ENCODE peak calls at places on chromosomes 7 and 10, in five cellular contexts. J, H, S, T and K are unnamed samples.

GRCh38 chr10:7971949-7972348 is 82.5 kb upstream of the GATA3 start:
- DNase-seq in J (no peak), H (no peak), S (no peak), T (no peak), K (no peak)

GRCh38 chr7:30921951-30922401 is 10.3 kb downstream of the AQP1 start:
- DNase-seq in J (no peak), H (no peak), S (no peak), T (peak; percentile 31), K (no peak)

GRCh38 chr10:86393858-86394472 is 27.4 kb upstream of the GRID1 start:
- DNase-seq in J (no peak), H (no peak), S (no peak), T (no peak), K (no peak)

GRCh38 chr7:38169862-38170261 is 8.2 kb upstream of the STARD3NL start:
- DNase-seq in J (no peak), H (no peak), S (peak; percentile 45), T (peak; percentile 46), K (no peak)

GRCh38 chr7:27199820-27200760 is at the start of gene HOXA13:
- DNase-seq in J (no peak), H (no peak), S (no peak), T (no peak), K (no peak)

GRCh38 chr10:76998451-76998850 is 639.2 kb downstream of the KCNMA1 start:
- DNase-seq in J (no peak), H (no peak), S (no peak), T (no peak), K (no peak)

GRCh38 chr7:127920787-127921438 is 110.3 kb downstream of the LRRC4 start:
- DNase-seq in J (no peak), H (no peak), S (no peak), T (no peak), K (no peak)

GRCh38 chr7:730501-731439 is 3.7 kb upstream of the PRKAR1B start:
- DNase-seq in J (no peak), H (no peak), S (no peak), T (no peak), K (no peak)

GRCh38 chr7:47573758-47574472 is 8.0 kb downstream of the TNS3 start:
- DNase-seq in J (no peak), H (no peak), S (no peak), T (no peak), K (no peak)

GRCh38 chr7:74138334-74138867 is 35.8 kb upstream of the EIF4H start:
- DNase-seq in J (peak; percentile 54), H (no peak), S (no peak), T (no peak), K (no peak)

GRCh38 chr10:29150010-29150409 is 138.9 kb upstream of the LYZL1 start:
- DNase-seq in J (no peak), H (no peak), S (no peak), T (peak; percentile 71), K (no peak)

GRCh38 chr7:17380696-17381662 is 82.5 kb downstream of the AHR start:
- DNase-seq in J (no peak), H (no peak), S (no peak), T (no peak), K (no peak)

GRCh38 chr7:141872931-141873330 is 31.6 kb upstream of the PRSS37 start:
- DNase-seq in J (no peak), H (no peak), S (no peak), T (no peak), K (no peak)

GRCh38 chr10:117619200-117619599 is 76.7 kb downstream of the EMX2 start:
- DNase-seq in J (no peak), H (no peak), S (no peak), T (no peak), K (no peak)

GRCh38 chr7:96927131-96927530 is 78.2 kb upstream of the DLX6 start:
- DNase-seq in J (no peak), H (no peak), S (no peak), T (no peak), K (no peak)

GRCh38 chr10:86954681-86955500 is 2.5 kb downstream of the MMRN2 start:
- DNase-seq in J (no peak), H (no peak), S (no peak), T (no peak), K (no peak)

GRCh38 chr10:90787906-90788491 is 69.8 kb downstream of the HTR7 start:
- DNase-seq in J (no peak), H (no peak), S (peak; percentile 11), T (no peak), K (no peak)

GRCh38 chr7:16695621-16696237 is 49.7 kb downstream of the BZW2 start:
- DNase-seq in J (no peak), H (peak; percentile 34), S (peak; percentile 52), T (no peak), K (peak; percentile 57)

GRCh38 chr7:106285801-106286492 is 1.2 kb upstream of the NAMPT start:
- DNase-seq in J (no peak), H (no peak), S (no peak), T (no peak), K (no peak)

GRCh38 chr7:141053626-141054025 is 20.2 kb upstream of the TMEM178B start:
- DNase-seq in J (no peak), H (no peak), S (no peak), T (no peak), K (no peak)

GRCh38 chr10:60878224-60878623 is 65.8 kb downstream of the RHOBTB1 start:
- DNase-seq in J (no peak), H (no peak), S (no peak), T (no peak), K (no peak)

GRCh38 chr10:18196806-18197550 is 56.8 kb downstream of the CACNB2 start:
- DNase-seq in J (no peak), H (no peak), S (no peak), T (no peak), K (no peak)

GRCh38 chr7:988426-988911 is 5.5 kb downstream of the CYP2W1 start:
- DNase-seq in J (no peak), H (no peak), S (no peak), T (no peak), K (no peak)

GRCh38 chr10:93716771-93717170 is 14.4 kb upstream of the FRA10AC1 start:
- DNase-seq in J (no peak), H (no peak), S (no peak), T (no peak), K (no peak)

GRCh38 chr10:129483427-129484010 is 16.5 kb downstream of the MGMT start:
- DNase-seq in J (no peak), H (no peak), S (no peak), T (no peak), K (no peak)

GRCh38 chr7:25360471-25360870 is 132.2 kb upstream of the NPVF start:
- DNase-seq in J (no peak), H (no peak), S (no peak), T (no peak), K (no peak)